ENCODE peak calls at places on chromosomes 11 and 22, in four cellular contexts. Y is HCT116, K is H1, Z is SK-N-SH. H is an unnamed sample.

GRCh38 chr22:27133951-27134664 is 476.7 kb downstream of the MIAT start:
- DNase-seq in K (no peak), Y (no peak), Z (no peak), H (no peak)

GRCh38 chr22:22025320-22026156 is 43.0 kb upstream of the TOP3B start:
- DNase-seq in K (no peak), Y (no peak), Z (no peak), H (no peak)

GRCh38 chr11:77244277-77245014 is 57.0 kb downstream of the GDPD4 start:
- DNase-seq in Y (no peak), Z (no peak), K (no peak), H (no peak)

GRCh38 chr11:68840661-68841653 is 759 bp downstream of the CPT1A start:
- DNase-seq in Y (no peak), K (peak; percentile 73), Z (peak; percentile 79), H (no peak)

GRCh38 chr22:30572210-30572609 is 2.3 kb downstream of the GAL3ST1 start:
- DNase-seq in Y (no peak), K (no peak), Z (no peak), H (no peak)

GRCh38 chr22:31378123-31378522 is 21.3 kb upstream of the DRG1 start:
- DNase-seq in Z (no peak), K (no peak), Y (no peak), H (no peak)

GRCh38 chr11:11243258-11243789 is 109.7 kb downstream of the CSNK2A3 start:
- DNase-seq in Y (no peak), Z (no peak), K (no peak), H (no peak)

GRCh38 chr11:61162092-61162935 is 1.1 kb upstream of the VPS37C start:
- DNase-seq in K (no peak), Z (peak; percentile 56), Y (peak; percentile 82), H (peak; percentile 94)

GRCh38 chr11:130427049-130427388 is 1.4 kb downstream of the ADAMTS8 start:
- DNase-seq in Y (no peak), K (no peak), Z (no peak), H (no peak)

GRCh38 chr22:49492308-49492707 is 335.4 kb downstream of the BRD1 start:
- DNase-seq in Z (no peak), K (no peak), Y (no peak), H (no peak)

GRCh38 chr11:119617343-119617713 is 111.7 kb downstream of the NECTIN1 start:
- DNase-seq in Z (no peak), Y (no peak), K (no peak), H (no peak)

GRCh38 chr22:35915477-35916013 is 113.1 kb downstream of the RBFOX2 start:
- DNase-seq in Y (no peak), K (no peak), Z (no peak), H (no peak)

GRCh38 chr22:38228873-38229740 is 27.3 kb downstream of the MAFF start:
- DNase-seq in Y (peak; percentile 51), Z (no peak), K (no peak), H (no peak)

GRCh38 chr11:130670200-130670599 is 221.8 kb downstream of the ADAMTS15 start:
- DNase-seq in Z (no peak), Y (no peak), K (no peak), H (no peak)

GRCh38 chr11:61452825-61453224 is 22.9 kb downstream of the SDHAF2 start:
- DNase-seq in K (no peak), Y (no peak), Z (no peak), H (no peak)

GRCh38 chr11:122214567-122214966 is 98.6 kb upstream of the BLID start:
- DNase-seq in Y (no peak), K (no peak), Z (no peak), H (no peak)

GRCh38 chr11:35347921-35348331 is 71.4 kb downstream of the SLC1A2 start:
- DNase-seq in Z (peak; percentile 71), Y (no peak), K (no peak), H (no peak)

GRCh38 chr22:41296826-41297667 is 4.3 kb upstream of the ZC3H7B start:
- DNase-seq in K (no peak), Z (no peak), Y (no peak), H (no peak)

GRCh38 chr11:121024989-121025388 is 1.1 kb downstream of the TBCEL start:
- DNase-seq in Y (no peak), K (no peak), Z (no peak), H (peak; percentile 53)

GRCh38 chr11:44329472-44330230 is 19.7 kb upstream of the ALX4 start:
- DNase-seq in Z (no peak), K (no peak), Y (no peak), H (no peak)

GRCh38 chr11:200224-201003 is 6.8 kb downstream of the BET1L start:
- DNase-seq in Y (no peak), Z (no peak), K (peak; percentile 37), H (no peak)

GRCh38 chr22:46578824-46579561 is 41.2 kb upstream of the GRAMD4 start:
- DNase-seq in K (no peak), Z (peak; percentile 75), Y (no peak), H (no peak)

GRCh38 chr22:30647536-30647935 is 12.0 kb downstream of the SLC35E4 start:
- DNase-seq in Y (no peak), K (no peak), Z (no peak), H (no peak)

GRCh38 chr11:85385561-85385960 is 241.6 kb downstream of the DLG2 start:
- DNase-seq in K (no peak), Z (no peak), Y (no peak), H (no peak)

GRCh38 chr22:33438273-33438672 is 380.1 kb upstream of the SYN3 start:
- DNase-seq in Y (no peak), K (no peak), Z (no peak), H (no peak)

GRCh38 chr22:25754527-25755202 is 12.7 kb downstream of the MYO18B start:
- DNase-seq in Y (no peak), Z (no peak), K (no peak), H (no peak)

GRCh38 chr11:19952101-19952605 is 208.1 kb downstream of the DBX1 start:
- DNase-seq in Z (peak; percentile 56), Y (no peak), K (no peak), H (no peak)

GRCh38 chr11:1303973-1304372 is 5.5 kb downstream of the TOLLIP start:
- DNase-seq in Y (no peak), Z (peak; percentile 31), K (peak; percentile 33), H (no peak)

GRCh38 chr11:64430570-64430969 is 71.6 kb downstream of the RPS6KA4 start:
- DNase-seq in Y (no peak), K (no peak), Z (no peak), H (no peak)

GRCh38 chr11:87263979-87264378 is 226.2 kb downstream of the TMEM135 start:
- DNase-seq in Y (no peak), K (no peak), Z (no peak), H (no peak)

GRCh38 chr11:209275-210121 is 2.0 kb downstream of the RIC8A start:
- DNase-seq in Y (no peak), Z (no peak), K (no peak), H (no peak)

GRCh38 chr11:126153006-126153405 is 58.4 kb downstream of the RPUSD4 start:
- DNase-seq in Z (no peak), K (no peak), Y (no peak), H (no peak)

GRCh38 chr11:126153999-126154398 is 57.5 kb downstream of the RPUSD4 start:
- DNase-seq in Y (peak; percentile 10), K (no peak), Z (no peak), H (no peak)

GRCh38 chr11:126152586-126152985 is 58.9 kb downstream of the RPUSD4 start:
- DNase-seq in Z (no peak), K (no peak), Y (no peak), H (no peak)

GRCh38 chr11:126150256-126150655 is 61.2 kb downstream of the RPUSD4 start:
- DNase-seq in K (no peak), Z (no peak), Y (no peak), H (no peak)

GRCh38 chr11:126152152-126152551 is 59.3 kb downstream of the RPUSD4 start:
- DNase-seq in Z (no peak), Y (no peak), K (no peak), H (no peak)
- TF ChIP-seq JUND in Z (no peak), Y (no peak), K (no peak), H (no peak)

GRCh38 chr22:20533095-20533878 is 25.9 kb downstream of the MED15 start:
- DNase-seq in K (no peak), Z (peak; percentile 50), Y (no peak), H (no peak)

GRCh38 chr22:20531154-20531403 is 23.7 kb downstream of the MED15 start:
- DNase-seq in Y (no peak), K (no peak), Z (no peak), H (no peak)

GRCh38 chr22:20532256-20532993 is 25.0 kb downstream of the MED15 start:
- DNase-seq in Z (no peak), K (no peak), Y (no peak), H (no peak)

GRCh38 chr22:20530368-20531153 is 23.2 kb downstream of the MED15 start:
- DNase-seq in Y (peak; percentile 56), K (no peak), Z (no peak), H (no peak)

DNA sequence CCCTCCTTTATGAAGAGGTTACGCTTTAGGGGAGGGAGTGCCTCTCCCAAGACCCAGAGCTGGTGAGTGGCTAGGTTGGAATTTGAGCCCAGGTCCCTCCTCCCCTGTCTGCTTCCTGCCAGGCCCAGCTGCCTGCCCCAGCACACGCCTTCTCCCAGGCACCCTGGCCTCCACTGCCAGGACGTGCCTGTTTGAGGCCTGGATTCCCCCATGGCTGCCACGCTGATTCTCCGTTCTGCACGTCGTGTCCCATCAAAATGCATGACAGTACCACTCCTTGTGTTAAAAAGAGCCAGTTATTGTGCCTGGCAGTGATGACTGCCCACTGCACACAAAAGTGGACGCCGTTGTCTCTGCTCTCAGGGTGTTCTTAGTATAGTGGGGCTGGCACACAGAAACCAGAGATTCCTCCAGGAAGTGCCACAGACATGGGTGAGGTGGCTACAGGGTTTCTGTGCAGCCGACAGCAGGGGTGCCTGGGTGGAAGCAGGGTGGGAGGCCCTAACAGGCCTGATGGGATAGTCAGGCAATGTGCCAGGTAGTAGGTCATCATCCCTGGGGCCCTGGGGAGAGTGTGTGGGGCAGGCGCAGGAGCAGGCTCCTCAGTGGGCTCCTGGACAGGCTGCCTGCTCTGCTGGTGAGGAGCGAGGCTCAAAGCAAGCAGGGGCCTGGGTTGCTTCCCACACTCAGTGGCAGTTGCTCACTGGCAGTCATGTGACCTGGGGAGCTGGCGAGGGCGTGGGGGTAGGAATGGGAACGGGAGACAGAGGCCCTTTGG is 24.2 kb downstream of the MED15 start:
- DNase-seq in Y (peak; percentile 79), K (no peak), Z (peak; percentile 78), H (peak; percentile 34)
- TF ChIP-seq JUND in Y (no peak), K (no peak), Z (no peak), H (no peak)

GRCh38 chr11:106989056-106989455 is 29.2 kb downstream of the GUCY1A2 start:
- DNase-seq in Y (no peak), K (no peak), Z (no peak), H (no peak)

GRCh38 chr11:106986261-106986660 is 32.0 kb downstream of the GUCY1A2 start:
- DNase-seq in K (no peak), Z (no peak), Y (no peak), H (no peak)

GRCh38 chr11:106988151-106988806 is 30.0 kb downstream of the GUCY1A2 start:
- DNase-seq in Z (no peak), K (no peak), Y (no peak), H (no peak)

GRCh38 chr11:106986673-106987072 is 31.6 kb downstream of the GUCY1A2 start:
- DNase-seq in Y (no peak), K (no peak), Z (no peak), H (no peak)

GRCh38 chr11:106983251-106983650 is 35.0 kb downstream of the GUCY1A2 start:
- DNase-seq in Z (no peak), K (no peak), Y (no peak), H (no peak)
- TF ChIP-seq JUND in Z (no peak), K (no peak), Y (no peak), H (no peak)

GRCh38 chr11:6635082-6635932 is 16.1 kb upstream of the TPP1 start:
- DNase-seq in Y (no peak), K (no peak), Z (no peak), H (no peak)
- TF ChIP-seq JUND in Y (no peak), K (no peak), Z (no peak), H (no peak)

GRCh38 chr11:31412946-31413345 is 43.3 kb downstream of the DNAJC24 start:
- DNase-seq in Z (no peak), K (no peak), Y (no peak), H (no peak)
- TF ChIP-seq JUND in Z (peak; percentile 48), K (no peak), Y (no peak), H (no peak)